ENCODE peak calls at places on chromosome 6, in nine cellular contexts. Z, C, Y, U, H, D, N, J and I are unnamed samples.
A peak's percentile ranks its signal among the peaks of the same experiment; 100 is the strongest.

GRCh38 chr6:100001915-100002388 is 7.9 kb upstream of the MCHR2 start:
- DNase-seq in C (peak; percentile 72), Y (no peak), N (peak; percentile 14), U (peak; percentile 65), H (peak; percentile 63), J (peak; percentile 38), Z (peak; percentile 52), D (peak; percentile 68), I (peak; percentile 59)

GRCh38 chr6:158111987-158112386 is 56.1 kb downstream of the SERAC1 start:
- DNase-seq in N (no peak), H (no peak), C (no peak), U (no peak), Y (no peak), J (no peak), D (no peak), Z (no peak), I (no peak)

GRCh38 chr6:102553214-102553613 is 1159.7 kb downstream of the GRIK2 start:
- DNase-seq in J (no peak), Y (no peak), U (no peak), Z (no peak), D (no peak), H (no peak), C (no peak), N (no peak), I (no peak)

GRCh38 chr6:10908228-10908627 is 21.4 kb downstream of the SYCP2L start:
- DNase-seq in J (no peak), C (no peak), Z (no peak), Y (no peak), U (no peak), H (no peak), N (no peak), D (no peak), I (no peak)

GRCh38 chr6:36099872-36100483 is 30.3 kb upstream of the MAPK13 start:
- DNase-seq in C (no peak), D (peak; percentile 30), Y (no peak), J (no peak), Z (no peak), N (no peak), H (no peak), U (peak; percentile 63), I (no peak)

GRCh38 chr6:146813554-146813953 is 214.8 kb downstream of the ADGB start:
- DNase-seq in D (peak; percentile 77), J (no peak), C (no peak), H (no peak), N (no peak), Y (no peak), U (no peak), Z (no peak), I (no peak)

GRCh38 chr6:6452002-6452401 is 131.5 kb upstream of the F13A1 start:
- DNase-seq in Y (no peak), U (no peak), Z (no peak), H (no peak), N (no peak), C (no peak), J (no peak), D (no peak), I (no peak)

GRCh38 chr6:49030621-49031020 is 432.4 kb downstream of the MMUT start:
- DNase-seq in D (peak; percentile 48), Z (no peak), H (no peak), J (no peak), U (no peak), C (no peak), N (no peak), Y (no peak), I (no peak)

GRCh38 chr6:4870821-4871494 is 94.8 kb downstream of the CDYL start:
- DNase-seq in Z (no peak), J (no peak), H (no peak), U (no peak), C (no peak), N (no peak), D (no peak), Y (no peak), I (no peak)

GRCh38 chr6:139147628-139148027 is 12.7 kb downstream of the HECA start:
- DNase-seq in N (no peak), C (no peak), Y (no peak), D (no peak), Z (no peak), J (no peak), H (no peak), U (no peak), I (no peak)

GRCh38 chr6:26054659-26054936 is 32.6 kb upstream of the HFE start:
- DNase-seq in N (no peak), Y (no peak), D (no peak), U (no peak), Z (no peak), H (no peak), C (no peak), J (no peak), I (no peak)

GRCh38 chr6:155177369-155177961 is 86.3 kb upstream of the CLDN20 start:
- DNase-seq in N (no peak), C (no peak), H (peak; percentile 34), D (peak; percentile 88), Y (no peak), U (peak; percentile 69), J (no peak), Z (peak; percentile 47), I (peak; percentile 39)

GRCh38 chr6:22041797-22042489 is 254.9 kb downstream of the PRL start:
- DNase-seq in N (no peak), U (no peak), Z (no peak), H (no peak), D (peak; percentile 68), C (no peak), Y (no peak), J (no peak), I (no peak)

GRCh38 chr6:43823879-43824740 is 54.1 kb downstream of the VEGFA start:
- DNase-seq in J (no peak), N (no peak), Y (no peak), C (no peak), Z (no peak), H (no peak), D (no peak), U (no peak), I (no peak)

GRCh38 chr6:4071330-4071729 is 7.6 kb downstream of the FAM217A start:
- DNase-seq in Y (no peak), N (no peak), Z (no peak), D (no peak), J (no peak), U (no peak), H (no peak), C (no peak), I (no peak)

GRCh38 chr6:170173416-170173990 is 117.4 kb downstream of the DLL1 start:
- DNase-seq in J (no peak), C (peak; percentile 15), U (peak; percentile 13), Y (no peak), D (no peak), H (peak; percentile 6), N (no peak), Z (no peak), I (no peak)

GRCh38 chr6:100899202-100899601 is 18.1 kb upstream of the ASCC3 start:
- DNase-seq in Z (no peak), D (no peak), C (no peak), N (no peak), Y (no peak), H (no peak), U (no peak), J (no peak), I (no peak)

GRCh38 chr6:155272353-155273222 is 8.8 kb downstream of the CLDN20 start:
- DNase-seq in H (no peak), J (no peak), Y (no peak), D (peak; percentile 70), N (no peak), Z (no peak), C (no peak), U (no peak), I (no peak)

GRCh38 chr6:28747631-28748157 is 176.1 kb downstream of the TRIM27 start:
- DNase-seq in N (peak; percentile 52), D (peak; percentile 68), Z (peak; percentile 89), Y (no peak), U (peak; percentile 29), H (peak; percentile 64), J (no peak), C (peak; percentile 39), I (no peak)

GRCh38 chr6:75532521-75532920 is 38.9 kb upstream of the FILIP1 start:
- DNase-seq in Z (no peak), C (no peak), U (no peak), H (no peak), N (no peak), Y (no peak), J (no peak), D (peak; percentile 68), I (no peak)

GRCh38 chr6:70375166-70375565 is 38.1 kb upstream of the FAM135A start:
- DNase-seq in H (no peak), D (peak; percentile 3), Y (no peak), N (no peak), J (no peak), C (no peak), U (no peak), Z (no peak), I (no peak)

GRCh38 chr6:107743311-107743710 is 80.8 kb downstream of the SCML4 start:
- DNase-seq in Z (no peak), H (no peak), N (no peak), U (no peak), Y (no peak), J (no peak), D (no peak), C (no peak), I (no peak)

GRCh38 chr6:86147859-86148258 is 505.2 kb upstream of the SYNCRIP start:
- DNase-seq in D (no peak), Z (no peak), H (no peak), C (no peak), J (no peak), N (no peak), Y (no peak), U (no peak), I (no peak)

GRCh38 chr6:117547688-117548621 is 54.4 kb downstream of the GOPC start:
- DNase-seq in H (peak; percentile 68), Y (peak; percentile 10), U (peak; percentile 79), D (no peak), N (no peak), J (peak; percentile 57), Z (no peak), C (peak; percentile 57), I (peak; percentile 88)

GRCh38 chr6:45445749-45446454 is 68.2 kb upstream of the SUPT3H start:
- DNase-seq in U (peak; percentile 20), D (peak; percentile 99), Z (peak; percentile 94), J (peak; percentile 80), H (peak; percentile 55), Y (no peak), C (no peak), N (peak; percentile 99), I (no peak)

GRCh38 chr6:159303784-159304183 is 134.6 kb downstream of the FNDC1 start:
- DNase-seq in U (no peak), J (no peak), Z (no peak), Y (no peak), D (no peak), C (no peak), N (no peak), H (no peak), I (no peak)

GRCh38 chr6:47168176-47168575 is 126.0 kb upstream of the ADGRF1 start:
- DNase-seq in C (no peak), D (peak; percentile 98), N (no peak), U (no peak), Y (no peak), J (peak; percentile 67), H (peak; percentile 51), Z (peak; percentile 25), I (no peak)

GRCh38 chr6:47106721-47107197 is 64.6 kb upstream of the ADGRF1 start:
- DNase-seq in C (no peak), J (no peak), Z (no peak), D (no peak), N (no peak), U (no peak), Y (no peak), H (peak; percentile 26), I (no peak)

GRCh38 chr6:42017021-42017643 is 33.2 kb upstream of the TAF8 start:
- DNase-seq in J (no peak), D (peak; percentile 72), U (no peak), H (no peak), Z (no peak), Y (no peak), C (no peak), N (peak; percentile 20), I (no peak)